ENCODE peak calls at places on chromosomes 11 and 22, in six cellular contexts. R is HAP-1, F is SJSA1, M is transverse colon, X is hepatocyte, C is pancreas. T is an unnamed sample. For H3K36me3, the result is how much of the 10 kb centered on the place peaks cover.

GRCh38 chr11:35590412-35590811 is 27.8 kb upstream of the FJX1 start:
- DNase-seq in C (no peak), X (no peak), F (no peak), M (no peak), R (no peak), T (no peak)

GRCh38 chr11:62054484-62055121 is 69.2 kb upstream of the INCENP start:
- DNase-seq in X (peak), C (no peak), M (peak), F (peak), R (peak), T (no peak)

GRCh38 chr11:9615031-9615451 is 41.6 kb downstream of the WEE1 start:
- DNase-seq in F (no peak), X (no peak), M (no peak), R (no peak), C (no peak), T (no peak)

GRCh38 chr11:35282226-35282882 is 137.0 kb downstream of the SLC1A2 start:
- DNase-seq in C (no peak), M (no peak), F (peak), R (no peak), X (peak), T (no peak)

GRCh38 chr22:31585161-31585859 is 76.7 kb downstream of the PISD start:
- DNase-seq in X (no peak), C (no peak), M (no peak), R (no peak), F (no peak), T (no peak)

GRCh38 chr22:45540122-45540521 is 37.4 kb downstream of the FBLN1 start:
- DNase-seq in F (no peak), R (no peak), X (no peak), M (no peak), C (no peak), T (no peak)

GRCh38 chr11:94602430-94603372 is 35.5 kb downstream of the PIWIL4 start:
- DNase-seq in R (peak), X (peak), C (peak), M (peak), F (peak), T (no peak)

GRCh38 chr11:10651579-10652361 is 41.8 kb downstream of the IRAG1 start:
- DNase-seq in C (no peak), R (no peak), M (no peak), F (no peak), X (no peak), T (no peak)

GRCh38 chr11:61037694-61038093 is 64.6 kb upstream of the CD5 start:
- DNase-seq in R (no peak), X (no peak), F (no peak), C (no peak), M (no peak), T (no peak)

GRCh38 chr11:76918941-76919386 is 58.2 kb downstream of the ACER3 start:
- DNase-seq in M (peak), C (no peak), F (peak), X (peak), R (peak), T (no peak)

GRCh38 chr11:26976389-26976788 is 17.5 kb upstream of the FIBIN start:
- DNase-seq in C (no peak), M (no peak), R (no peak), F (no peak), X (no peak), T (no peak)

GRCh38 chr11:47923667-47924066 is 56.7 kb upstream of the PTPRJ start:
- DNase-seq in F (no peak), M (no peak), X (no peak), R (no peak), C (no peak), T (no peak)

GRCh38 chr11:15663778-15664218 is 549.1 kb downstream of the INSC start:
- DNase-seq in C (no peak), X (no peak), R (no peak), M (no peak), F (peak), T (no peak)

GRCh38 chr11:119258180-119258579 is 52.0 kb downstream of the CBL start:
- DNase-seq in C (no peak), X (no peak), M (no peak), F (no peak), R (no peak), T (no peak)

GRCh38 chr11:67439321-67440228 is 2.1 kb upstream of the PTPRCAP start:
- DNase-seq in R (no peak), M (peak), C (peak), F (peak), X (no peak), T (no peak)

DNA sequence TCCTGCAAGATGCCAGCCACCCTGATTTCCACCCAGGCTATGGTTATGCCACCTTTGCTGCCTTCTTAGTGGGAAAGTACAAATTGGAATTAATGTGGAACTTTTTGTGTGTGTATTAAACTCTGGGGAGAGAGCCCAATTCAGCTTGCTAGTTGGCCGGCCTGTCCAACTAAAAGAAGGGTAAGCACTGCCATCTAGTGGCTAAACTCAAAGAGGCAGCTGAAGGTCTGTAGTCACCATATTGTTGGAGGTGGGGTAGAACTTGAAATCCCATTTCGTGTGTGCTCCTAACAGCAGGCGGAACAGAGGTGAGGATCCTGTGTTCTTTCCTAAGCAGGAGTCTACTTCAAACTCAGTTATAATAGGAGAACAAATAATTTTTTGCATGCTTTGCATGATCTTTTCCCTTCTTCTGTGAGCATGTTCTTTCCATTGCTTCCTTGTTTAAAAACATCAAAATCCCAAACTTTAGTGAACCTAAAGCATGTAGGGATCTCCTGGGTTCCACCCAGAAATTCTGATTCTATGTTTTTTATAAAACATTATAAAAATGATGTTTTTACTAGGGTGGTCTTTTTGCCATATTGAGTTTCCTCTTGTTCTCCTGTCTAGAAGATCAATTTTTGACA is 138.8 kb upstream of the SORL1-AS1 start:
- DNase-seq in C (no peak), R (peak), M (peak), X (peak), F (peak), T (peak)
- H3K36me3 ChIP-seq in C (under half), R (under half), M (under half), X (under half), F (under half), T (half or more)

GRCh38 chr11:72818971-72819370 is 4.8 kb downstream of the ATG16L2 start:
- DNase-seq in X (no peak), F (no peak), R (no peak), M (no peak), C (no peak), T (no peak)

GRCh38 chr11:72817966-72818365 is 3.8 kb downstream of the ATG16L2 start:
- DNase-seq in X (no peak), R (no peak), M (no peak), F (no peak), C (no peak), T (no peak)

GRCh38 chr11:72821221-72821919 is 7.2 kb downstream of the ATG16L2 start:
- DNase-seq in X (peak), R (no peak), C (peak), M (peak), F (no peak), T (no peak)

GRCh38 chr11:72821920-72822799 is 7.9 kb downstream of the ATG16L2 start:
- DNase-seq in M (peak), C (peak), R (no peak), X (peak), F (no peak), T (peak)

GRCh38 chr11:72820439-72821139 is 6.4 kb downstream of the ATG16L2 start:
- DNase-seq in M (no peak), C (peak), X (no peak), F (no peak), R (no peak), T (no peak)
- H3K36me3 ChIP-seq in M (under half), C (under half), X (under half), F (under half), R (under half), T (under half)

DNA sequence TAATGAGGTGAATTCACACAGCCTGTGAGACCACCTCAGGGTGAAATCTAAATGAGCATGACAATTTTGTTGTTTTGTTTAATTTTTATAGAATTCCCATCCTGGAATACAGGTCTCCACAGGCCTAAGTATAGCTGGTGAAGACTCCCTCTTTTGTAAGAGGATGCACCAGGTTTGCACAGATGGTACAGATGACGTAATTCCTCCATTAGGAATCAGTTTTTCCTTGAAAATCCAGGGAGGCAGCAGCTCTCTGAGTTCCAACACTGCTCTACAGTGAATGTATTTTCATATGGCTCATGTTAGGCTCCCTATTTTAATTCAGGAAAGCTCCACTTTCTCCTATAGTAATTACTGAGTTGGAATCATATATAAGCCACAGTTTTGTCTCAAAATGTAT is 47.2 kb downstream of the USP28 start:
- DNase-seq in F (no peak), R (no peak), C (no peak), X (no peak), M (no peak), T (no peak)
- H3K36me3 ChIP-seq in F (under half), R (half or more), C (under half), X (under half), M (under half), T (under half)

DNA sequence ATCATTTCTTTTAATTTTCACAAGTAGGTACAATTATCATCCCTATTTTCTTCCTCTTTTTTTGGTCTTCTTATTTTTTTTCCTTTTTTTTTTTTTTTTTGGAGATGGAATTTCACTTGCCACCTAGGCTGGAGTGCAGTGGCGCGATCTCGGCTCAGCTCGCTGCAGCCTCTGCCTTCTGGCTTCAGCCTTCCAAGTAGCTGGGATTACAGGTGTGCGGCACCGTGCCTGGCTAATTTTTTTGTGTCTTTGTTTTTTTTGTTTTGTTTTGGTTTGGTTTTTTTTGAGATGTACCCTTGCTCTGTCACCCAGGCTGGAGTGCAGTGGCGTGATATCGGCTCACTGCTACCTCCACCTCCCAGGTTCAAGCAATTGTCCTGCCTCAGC is 16.7 kb downstream of the TOB2 start:
- DNase-seq in C (no peak), X (no peak), F (no peak), R (no peak), M (no peak), T (no peak)
- H3K36me3 ChIP-seq in C (under half), X (under half), F (under half), R (under half), M (under half), T (under half)

GRCh38 chr11:674406-674805 is 20.6 kb downstream of the DEAF1 start:
- DNase-seq in F (no peak), C (no peak), X (no peak), M (no peak), R (no peak), T (no peak)
- H3K36me3 ChIP-seq in F (under half), C (under half), X (under half), M (under half), R (half or more), T (under half)

GRCh38 chr11:33257160-33257896 is at the start of gene HIPK3:
- DNase-seq in C (peak), M (peak), R (peak), X (peak), F (peak), T (peak)

GRCh38 chr11:33256808-33257159 is 397 bp upstream of the HIPK3 start:
- DNase-seq in X (no peak), F (no peak), C (no peak), R (no peak), M (no peak), T (no peak)

GRCh38 chr11:33257897-33258630 is 883 bp downstream of the HIPK3 start:
- DNase-seq in M (peak), C (peak), F (peak), R (peak), X (peak), T (peak)

GRCh38 chr11:33258631-33259184 is 1.5 kb downstream of the HIPK3 start:
- DNase-seq in X (no peak), C (no peak), R (no peak), M (no peak), F (peak), T (no peak)

DNA sequence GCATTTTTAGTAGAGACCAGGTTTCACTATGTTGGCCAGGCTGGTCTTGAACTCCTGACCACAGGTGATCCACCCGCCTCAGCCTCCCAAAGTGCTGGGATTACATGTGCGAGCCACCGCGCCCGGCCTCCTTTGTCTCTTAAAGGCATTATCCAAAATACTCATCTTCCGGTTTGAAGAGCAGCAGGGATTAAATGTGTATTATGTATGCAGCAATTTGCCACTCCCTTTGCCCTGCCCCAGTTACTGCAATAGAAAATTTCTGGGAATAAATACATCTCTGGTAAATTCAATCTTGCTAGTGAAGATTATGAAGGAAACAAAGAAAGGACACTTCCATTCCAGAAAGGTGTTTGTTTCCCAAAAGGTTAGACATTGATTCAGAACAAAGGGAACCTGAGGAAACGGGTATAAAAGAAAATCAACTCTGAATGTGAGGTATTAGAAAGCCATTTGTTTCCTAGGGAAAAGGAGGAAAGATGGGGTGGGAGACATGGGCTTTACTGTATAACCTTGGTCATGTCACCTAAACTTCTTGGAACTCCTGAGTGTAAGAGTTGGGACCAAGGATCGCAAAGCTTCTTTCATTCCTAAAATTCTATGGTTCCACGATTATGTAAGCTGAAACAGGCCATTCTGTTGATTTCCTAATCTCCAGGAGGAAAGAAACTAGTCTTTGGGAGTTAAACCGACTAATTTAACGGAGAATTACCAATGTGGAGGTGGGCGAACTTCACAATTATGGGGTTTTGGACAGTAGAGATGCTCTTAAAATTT is 962 bp upstream of the HIPK3 start:
- DNase-seq in X (no peak), R (peak), F (peak), C (no peak), M (no peak), T (no peak)
- H3K36me3 ChIP-seq in X (under half), R (under half), F (under half), C (under half), M (under half), T (under half)

T was measured in CD8-positive, alpha-beta memory T cell.